ENCODE peak calls at places on chromosomes 7 and 10, in six cellular contexts. S, Q, Y, W, P and X are unnamed samples.
A peak's percentile ranks its signal among the peaks of the same experiment; 100 is the strongest.

GRCh38 chr10:28077889-28078288 is 79.0 kb upstream of the ODAD2 start:
- DNase-seq in S (no peak), Q (peak; percentile 4), Y (peak; percentile 37), W (no peak), P (peak; percentile 47), X (no peak)

GRCh38 chr10:14185501-14186045 is 145.2 kb downstream of the FRMD4A start:
- DNase-seq in S (peak; percentile 78), Q (peak; percentile 62), Y (no peak), W (peak; percentile 81), P (peak; percentile 90), X (peak; percentile 87)

GRCh38 chr7:47202146-47202768 is 379.7 kb downstream of the TNS3 start:
- DNase-seq in S (no peak), Q (no peak), Y (no peak), W (no peak), P (no peak), X (no peak)

GRCh38 chr7:90973146-90973545 is 291.1 kb upstream of the FZD1 start:
- DNase-seq in S (no peak), Q (no peak), Y (peak; percentile 52), W (peak; percentile 5), P (peak; percentile 8), X (no peak)

GRCh38 chr10:133195096-133195495 is 34.9 kb upstream of the UTF1 start:
- DNase-seq in S (no peak), Q (no peak), Y (no peak), W (no peak), P (no peak), X (no peak)

GRCh38 chr7:155489158-155489840 is 31.4 kb downstream of the EN2 start:
- DNase-seq in S (no peak), Q (no peak), Y (no peak), W (no peak), P (no peak), X (peak; percentile 85)

GRCh38 chr10:458466-458865 is 231.0 kb downstream of the DIP2C start:
- DNase-seq in S (no peak), Q (no peak), Y (no peak), W (no peak), P (no peak), X (no peak)

GRCh38 chr7:4151926-4152549 is 530.1 kb upstream of the FOXK1 start:
- DNase-seq in S (no peak), Q (no peak), Y (no peak), W (no peak), P (no peak), X (no peak)

GRCh38 chr10:24428410-24428782 is 219.5 kb downstream of the KIAA1217 start:
- DNase-seq in S (no peak), Q (no peak), Y (peak; percentile 62), W (peak; percentile 55), P (peak; percentile 70), X (no peak)

GRCh38 chr10:23779287-23779686 is 340.4 kb downstream of the OTUD1 start:
- DNase-seq in S (no peak), Q (no peak), Y (no peak), W (no peak), P (no peak), X (peak; percentile 77)

GRCh38 chr10:114337510-114338462 is 66.5 kb downstream of the AFAP1L2 start:
- DNase-seq in S (peak; percentile 54), Q (no peak), Y (no peak), W (no peak), P (no peak), X (no peak)

GRCh38 chr10:78777466-78778256 is 291.1 kb upstream of the ZMIZ1 start:
- DNase-seq in S (no peak), Q (no peak), Y (peak; percentile 5), W (peak; percentile 64), P (peak; percentile 57), X (no peak)

GRCh38 chr7:73903321-73904218 is 42.6 kb downstream of the TMEM270 start:
- DNase-seq in S (no peak), Q (no peak), Y (no peak), W (no peak), P (no peak), X (no peak)

GRCh38 chr7:101814996-101815825 is 2.2 kb upstream of the CUX1 start:
- DNase-seq in S (peak; percentile 56), Q (no peak), Y (peak; percentile 79), W (peak; percentile 25), P (peak; percentile 21), X (peak; percentile 65)

GRCh38 chr7:2681954-2682799 is 5.8 kb upstream of the AMZ1 start:
- DNase-seq in S (no peak), Q (no peak), Y (no peak), W (no peak), P (no peak), X (no peak)

GRCh38 chr10:75101416-75102251 is 9.8 kb upstream of the SAMD8 start:
- DNase-seq in S (no peak), Q (no peak), Y (no peak), W (no peak), P (no peak), X (no peak)

GRCh38 chr7:56287429-56288138 is 171.4 kb upstream of the NUPR2 start:
- DNase-seq in S (no peak), Q (no peak), Y (no peak), W (no peak), P (no peak), X (no peak)

GRCh38 chr10:1284076-1284475 is 227.9 kb downstream of the WDR37 start:
- DNase-seq in S (no peak), Q (no peak), Y (no peak), W (no peak), P (no peak), X (no peak)

GRCh38 chr7:30642789-30643188 is 39.5 kb downstream of the CRHR2 start:
- DNase-seq in S (no peak), Q (no peak), Y (no peak), W (no peak), P (no peak), X (no peak)

GRCh38 chr7:27106181-27106905 is 3.9 kb upstream of the HOXA2 start:
- DNase-seq in S (peak; percentile 89), Q (no peak), Y (peak; percentile 27), W (peak; percentile 68), P (peak; percentile 58), X (no peak)

GRCh38 chr10:58260334-58260733 is 7.4 kb downstream of the IPMK start:
- DNase-seq in S (no peak), Q (no peak), Y (no peak), W (no peak), P (no peak), X (no peak)

GRCh38 chr7:149367417-149367816 is 93.4 kb downstream of the ZNF777 start:
- DNase-seq in S (no peak), Q (no peak), Y (no peak), W (no peak), P (no peak), X (no peak)

GRCh38 chr7:152313879-152314604 is 121.8 kb downstream of the KMT2C start:
- DNase-seq in S (no peak), Q (no peak), Y (peak; percentile 65), W (peak; percentile 91), P (peak; percentile 79), X (no peak)

GRCh38 chr10:80160361-80161128 is 28.0 kb downstream of the PLAC9 start:
- DNase-seq in S (no peak), Q (no peak), Y (no peak), W (no peak), P (no peak), X (no peak)

GRCh38 chr10:80157561-80157960 is 25.0 kb downstream of the PLAC9 start:
- DNase-seq in S (no peak), Q (no peak), Y (no peak), W (no peak), P (no peak), X (no peak)

GRCh38 chr10:80158598-80159127 is 26.1 kb downstream of the PLAC9 start:
- DNase-seq in S (no peak), Q (no peak), Y (peak; percentile 98), W (peak; percentile 100), P (peak; percentile 99), X (no peak)

GRCh38 chr10:80158126-80158525 is 25.6 kb downstream of the PLAC9 start:
- DNase-seq in S (no peak), Q (no peak), Y (no peak), W (no peak), P (no peak), X (no peak)

GRCh38 chr10:80159166-80159888 is 26.8 kb downstream of the PLAC9 start:
- DNase-seq in S (no peak), Q (no peak), Y (no peak), W (no peak), P (no peak), X (no peak)
- H3K9ac ChIP-seq in S (no peak overlapping the region), Q (no peak overlapping the region), Y (peak overlapping the region; percentile 72), W (peak overlapping the region; percentile 43), P (no peak overlapping the region), X (no peak overlapping the region)

GRCh38 chr10:62052276-62052675 is 150.8 kb downstream of the ARID5B start:
- DNase-seq in S (no peak), Q (no peak), Y (no peak), W (no peak), P (no peak), X (no peak)

GRCh38 chr10:62053860-62054259 is 152.4 kb downstream of the ARID5B start:
- DNase-seq in S (no peak), Q (no peak), Y (no peak), W (no peak), P (no peak), X (peak; percentile 55)

GRCh38 chr10:62054825-62055224 is 153.3 kb downstream of the ARID5B start:
- DNase-seq in S (no peak), Q (no peak), Y (no peak), W (no peak), P (no peak), X (no peak)

GRCh38 chr10:62056219-62056618 is 154.7 kb downstream of the ARID5B start:
- DNase-seq in S (no peak), Q (no peak), Y (no peak), W (no peak), P (no peak), X (no peak)

GRCh38 chr10:62054408-62054807 is 152.9 kb downstream of the ARID5B start:
- DNase-seq in S (no peak), Q (no peak), Y (no peak), W (no peak), P (no peak), X (no peak)
- H3K9ac ChIP-seq in S (no peak overlapping the region), Q (no peak overlapping the region), Y (peak overlapping the region; percentile 86), W (no peak overlapping the region), P (peak overlapping the region; percentile 87), X (peak overlapping the region; percentile 23)

GRCh38 chr7:12130664-12131063 is 80.4 kb upstream of the TMEM106B start:
- DNase-seq in S (no peak), Q (no peak), Y (no peak), W (no peak), P (no peak), X (no peak)

GRCh38 chr7:12137283-12137682 is 73.8 kb upstream of the TMEM106B start:
- DNase-seq in S (no peak), Q (no peak), Y (peak; percentile 24), W (no peak), P (no peak), X (no peak)

GRCh38 chr7:12136545-12136944 is 74.5 kb upstream of the TMEM106B start:
- DNase-seq in S (no peak), Q (no peak), Y (no peak), W (no peak), P (no peak), X (no peak)

GRCh38 chr7:12131122-12131521 is 80.0 kb upstream of the TMEM106B start:
- DNase-seq in S (no peak), Q (no peak), Y (no peak), W (no peak), P (no peak), X (no peak)

GRCh38 chr7:12133865-12134264 is 77.2 kb upstream of the TMEM106B start:
- DNase-seq in S (no peak), Q (no peak), Y (no peak), W (no peak), P (no peak), X (no peak)
- H3K9ac ChIP-seq in S (no peak overlapping the region), Q (no peak overlapping the region), Y (no peak overlapping the region), W (no peak overlapping the region), P (no peak overlapping the region), X (no peak overlapping the region)

GRCh38 chr10:71771821-71772617 is 1.3 kb downstream of the VSIR start:
- DNase-seq in S (no peak), Q (no peak), Y (peak; percentile 89), W (peak; percentile 64), P (peak; percentile 66), X (no peak)
- H3K9ac ChIP-seq in S (no peak overlapping the region), Q (no peak overlapping the region), Y (peak overlapping the region; percentile 92), W (peak overlapping the region; percentile 71), P (peak overlapping the region; percentile 73), X (no peak overlapping the region)